ENCODE peak calls at places on chromosome 1, in eight cellular contexts. One of them, this sample, is unnamed.

GRCh38 chr1:84001501-84001900 is 2.6 kb upstream of the TTLL7 start:
- DNase-seq in endodermal cell: no peak
- DNase-seq in psoas muscle: no peak
- DNase-seq in omental fat pad: no peak
- DNase-seq in HepG2: no peak
- DNase-seq in transverse colon: no peak
- DNase-seq in CD4-positive, alpha-beta T cell: no peak
- DNase-seq in AG04449: no peak
- DNase-seq in this sample: no peak

GRCh38 chr1:234598974-234599616 is 10.9 kb downstream of the IRF2BP2 start:
- DNase-seq in endodermal cell: no peak
- DNase-seq in psoas muscle: peak
- DNase-seq in omental fat pad: no peak
- DNase-seq in HepG2: no peak
- DNase-seq in transverse colon: peak
- DNase-seq in CD4-positive, alpha-beta T cell: no peak
- DNase-seq in AG04449: no peak
- DNase-seq in this sample: no peak

GRCh38 chr1:84936116-84936810 is 43.3 kb upstream of the LPAR3 start:
- DNase-seq in endodermal cell: peak
- DNase-seq in psoas muscle: no peak
- DNase-seq in omental fat pad: no peak
- DNase-seq in HepG2: peak
- DNase-seq in transverse colon: peak
- DNase-seq in CD4-positive, alpha-beta T cell: no peak
- DNase-seq in AG04449: no peak
- DNase-seq in this sample: no peak

GRCh38 chr1:226195144-226195543 is 8.6 kb upstream of the ACBD3 start:
- DNase-seq in endodermal cell: no peak
- DNase-seq in psoas muscle: no peak
- DNase-seq in omental fat pad: no peak
- DNase-seq in HepG2: no peak
- DNase-seq in transverse colon: no peak
- DNase-seq in CD4-positive, alpha-beta T cell: no peak
- DNase-seq in AG04449: no peak
- DNase-seq in this sample: no peak

GRCh38 chr1:175742790-175743459 is 470 bp downstream of the TNR start:
- DNase-seq in endodermal cell: peak
- DNase-seq in psoas muscle: no peak
- DNase-seq in omental fat pad: no peak
- DNase-seq in HepG2: peak
- DNase-seq in transverse colon: no peak
- DNase-seq in CD4-positive, alpha-beta T cell: no peak
- DNase-seq in AG04449: no peak
- DNase-seq in this sample: no peak

GRCh38 chr1:161900155-161900554 is 123.5 kb downstream of the OLFML2B start:
- DNase-seq in endodermal cell: no peak
- DNase-seq in psoas muscle: no peak
- DNase-seq in omental fat pad: no peak
- DNase-seq in HepG2: no peak
- DNase-seq in transverse colon: no peak
- DNase-seq in CD4-positive, alpha-beta T cell: no peak
- DNase-seq in AG04449: no peak
- DNase-seq in this sample: no peak

GRCh38 chr1:231214918-231215675 is 25.9 kb upstream of the GNPAT start:
- DNase-seq in endodermal cell: no peak
- DNase-seq in psoas muscle: no peak
- DNase-seq in omental fat pad: no peak
- DNase-seq in HepG2: no peak
- DNase-seq in transverse colon: no peak
- DNase-seq in CD4-positive, alpha-beta T cell: no peak
- DNase-seq in AG04449: no peak
- DNase-seq in this sample: no peak

GRCh38 chr1:154353460-154353904 is 28.2 kb downstream of the ATP8B2 start:
- DNase-seq in endodermal cell: peak
- DNase-seq in psoas muscle: no peak
- DNase-seq in omental fat pad: no peak
- DNase-seq in HepG2: peak
- DNase-seq in transverse colon: peak
- DNase-seq in CD4-positive, alpha-beta T cell: no peak
- DNase-seq in AG04449: no peak
- DNase-seq in this sample: no peak

GRCh38 chr1:14095001-14095400 is 395.0 kb downstream of the PRDM2 start:
- DNase-seq in endodermal cell: no peak
- DNase-seq in psoas muscle: no peak
- DNase-seq in omental fat pad: no peak
- DNase-seq in HepG2: no peak
- DNase-seq in transverse colon: no peak
- DNase-seq in CD4-positive, alpha-beta T cell: no peak
- DNase-seq in AG04449: no peak
- DNase-seq in this sample: no peak

GRCh38 chr1:167439301-167439988 is 78.9 kb downstream of the CD247 start:
- DNase-seq in endodermal cell: peak
- DNase-seq in psoas muscle: no peak
- DNase-seq in omental fat pad: no peak
- DNase-seq in HepG2: peak
- DNase-seq in transverse colon: no peak
- DNase-seq in CD4-positive, alpha-beta T cell: no peak
- DNase-seq in AG04449: no peak
- DNase-seq in this sample: no peak

GRCh38 chr1:235313262-235313661 is 14.7 kb downstream of the ARID4B start:
- DNase-seq in endodermal cell: no peak
- DNase-seq in psoas muscle: no peak
- DNase-seq in omental fat pad: no peak
- DNase-seq in HepG2: no peak
- DNase-seq in transverse colon: no peak
- DNase-seq in CD4-positive, alpha-beta T cell: no peak
- DNase-seq in AG04449: no peak
- DNase-seq in this sample: no peak

GRCh38 chr1:150161747-150162581 is 12.2 kb downstream of the PLEKHO1 start:
- DNase-seq in endodermal cell: no peak
- DNase-seq in psoas muscle: no peak
- DNase-seq in omental fat pad: no peak
- DNase-seq in HepG2: no peak
- DNase-seq in transverse colon: no peak
- DNase-seq in CD4-positive, alpha-beta T cell: no peak
- DNase-seq in AG04449: no peak
- DNase-seq in this sample: no peak

GRCh38 chr1:85607126-85607912 is 26.8 kb downstream of the CCN1 start:
- DNase-seq in endodermal cell: peak
- DNase-seq in psoas muscle: no peak
- DNase-seq in omental fat pad: no peak
- DNase-seq in HepG2: peak
- DNase-seq in transverse colon: no peak
- DNase-seq in CD4-positive, alpha-beta T cell: no peak
- DNase-seq in AG04449: peak
- DNase-seq in this sample: no peak

GRCh38 chr1:192858456-192858855 is 49.6 kb downstream of the RGS2 start:
- DNase-seq in endodermal cell: no peak
- DNase-seq in psoas muscle: no peak
- DNase-seq in omental fat pad: no peak
- DNase-seq in HepG2: no peak
- DNase-seq in transverse colon: no peak
- DNase-seq in CD4-positive, alpha-beta T cell: no peak
- DNase-seq in AG04449: no peak
- DNase-seq in this sample: no peak

GRCh38 chr1:43280683-43281082 is 4.7 kb downstream of the C1orf210 start:
- DNase-seq in endodermal cell: peak
- DNase-seq in psoas muscle: no peak
- DNase-seq in omental fat pad: no peak
- DNase-seq in HepG2: no peak
- DNase-seq in transverse colon: no peak
- DNase-seq in CD4-positive, alpha-beta T cell: no peak
- DNase-seq in AG04449: no peak
- DNase-seq in this sample: no peak

GRCh38 chr1:242764161-242764560 is 239.7 kb upstream of the PLD5 start:
- DNase-seq in endodermal cell: no peak
- DNase-seq in psoas muscle: no peak
- DNase-seq in omental fat pad: no peak
- DNase-seq in HepG2: no peak
- DNase-seq in transverse colon: no peak
- DNase-seq in CD4-positive, alpha-beta T cell: no peak
- DNase-seq in AG04449: no peak
- DNase-seq in this sample: no peak

DNA sequence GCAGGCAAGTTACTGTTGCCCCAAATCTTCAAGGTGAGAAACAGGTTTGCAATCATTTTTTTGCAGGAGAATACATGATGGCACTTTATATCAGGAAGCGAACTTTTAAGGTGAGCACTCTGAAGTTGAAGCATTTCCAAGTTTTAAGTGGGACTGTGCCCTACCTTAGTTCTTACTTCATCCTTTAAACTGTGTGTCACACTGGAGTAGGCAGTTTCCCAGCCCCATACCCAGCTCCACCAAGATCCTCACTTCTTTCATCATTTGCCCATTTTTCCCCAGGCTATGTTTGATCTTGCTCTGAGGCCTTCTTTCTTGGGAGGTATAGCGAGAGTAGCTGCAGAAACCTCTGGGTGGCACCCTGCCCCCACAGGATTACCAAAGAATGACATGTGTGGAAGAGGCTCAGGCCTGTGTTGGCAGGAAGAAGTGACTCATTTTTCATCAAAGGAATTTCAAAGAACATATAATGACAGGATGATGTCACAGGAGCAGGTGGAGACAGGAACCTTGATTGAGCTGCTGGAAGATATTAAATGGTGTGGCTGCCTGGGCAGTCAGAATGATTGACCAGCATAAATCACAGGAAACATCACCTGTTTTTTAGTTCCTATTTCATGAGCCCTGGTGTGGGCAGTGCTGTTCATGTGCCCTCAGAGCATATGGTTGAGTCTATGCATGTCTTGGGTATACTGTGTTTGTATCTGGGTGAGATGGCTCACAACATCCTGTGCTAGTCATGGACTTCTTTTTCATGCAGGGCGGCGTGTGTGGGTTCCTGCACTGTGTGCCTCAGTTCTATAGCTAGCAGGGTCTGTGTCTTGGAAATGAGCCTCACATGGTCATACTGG is 20.8 kb upstream of the MACF1 start:
- DNase-seq in endodermal cell: peak
- DNase-seq in psoas muscle: peak
- DNase-seq in omental fat pad: no peak
- DNase-seq in HepG2: peak
- DNase-seq in transverse colon: peak
- DNase-seq in CD4-positive, alpha-beta T cell: peak
- DNase-seq in AG04449: no peak
- DNase-seq in this sample: peak
- TF ChIP-seq CTCF in endodermal cell: peak
- TF ChIP-seq CTCF in psoas muscle: peak
- TF ChIP-seq CTCF in omental fat pad: no peak
- TF ChIP-seq CTCF in HepG2: peak
- TF ChIP-seq CTCF in transverse colon: peak
- TF ChIP-seq CTCF in CD4-positive, alpha-beta T cell: peak
- TF ChIP-seq CTCF in AG04449: peak
- TF ChIP-seq CTCF in this sample: peak

DNA sequence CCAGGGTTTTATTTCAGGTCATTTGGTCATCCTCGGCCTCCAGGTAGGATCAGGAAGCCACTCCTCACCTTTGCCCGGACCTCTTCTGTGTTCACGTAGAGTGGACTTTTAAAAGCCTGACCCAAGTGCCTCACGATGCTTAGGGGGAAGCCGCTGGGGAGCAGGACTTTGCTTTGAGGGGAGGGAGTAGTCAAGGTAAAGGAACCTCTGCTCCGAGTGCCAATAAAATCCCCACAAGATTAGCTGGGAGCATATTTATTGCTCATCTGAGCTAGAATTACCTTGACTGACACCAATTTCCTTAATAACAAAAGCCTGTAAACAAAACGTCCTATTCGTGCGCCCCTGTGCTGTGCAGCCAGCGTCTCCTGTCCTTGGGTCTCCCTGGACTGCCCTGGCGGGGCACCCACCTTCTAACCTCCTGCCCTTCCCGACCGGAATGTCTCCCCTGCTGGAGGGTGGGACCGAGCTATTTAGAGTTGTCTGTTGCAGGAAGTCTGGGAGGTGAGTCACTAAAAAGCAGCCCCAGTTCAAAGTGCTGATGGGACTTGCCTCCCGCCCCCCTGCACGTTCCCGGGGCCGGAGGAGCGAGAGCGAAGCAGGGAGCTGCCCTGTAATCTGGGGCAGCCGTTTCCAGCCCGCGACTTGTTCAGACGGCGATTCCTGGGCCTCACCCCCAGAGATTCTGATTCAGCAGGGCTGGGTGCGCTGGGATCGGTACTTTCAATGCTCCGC is 818 bp upstream of the DHRS3 start:
- DNase-seq in endodermal cell: peak
- DNase-seq in psoas muscle: peak
- DNase-seq in omental fat pad: no peak
- DNase-seq in HepG2: peak
- DNase-seq in transverse colon: peak
- DNase-seq in CD4-positive, alpha-beta T cell: peak
- DNase-seq in AG04449: no peak
- DNase-seq in this sample: peak
- TF ChIP-seq CTCF in endodermal cell: no peak
- TF ChIP-seq CTCF in psoas muscle: no peak
- TF ChIP-seq CTCF in omental fat pad: no peak
- TF ChIP-seq CTCF in HepG2: peak
- TF ChIP-seq CTCF in transverse colon: no peak
- TF ChIP-seq CTCF in CD4-positive, alpha-beta T cell: no peak
- TF ChIP-seq CTCF in AG04449: peak
- TF ChIP-seq CTCF in this sample: no peak

DNA sequence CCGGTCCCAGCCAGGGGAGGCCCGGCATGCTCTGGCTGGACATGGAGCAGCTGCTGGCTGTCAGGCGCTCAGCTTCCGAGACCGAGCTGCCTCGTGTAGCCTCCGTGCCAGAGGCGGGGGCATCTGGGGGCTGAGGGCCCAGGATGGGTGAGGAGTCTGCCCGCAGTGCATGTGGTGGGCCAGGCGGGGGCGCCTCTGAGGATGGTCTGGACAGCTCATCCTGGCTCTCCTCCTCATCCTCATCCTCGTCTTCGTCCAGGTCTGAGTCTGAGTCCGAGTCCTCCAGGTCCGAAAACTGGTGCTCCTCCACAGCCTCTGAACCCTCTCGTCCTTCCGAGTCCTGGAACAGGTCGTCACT is 28.9 kb upstream of the EDN2 start:
- DNase-seq in endodermal cell: peak
- DNase-seq in psoas muscle: no peak
- DNase-seq in omental fat pad: no peak
- DNase-seq in HepG2: no peak
- DNase-seq in transverse colon: no peak
- DNase-seq in CD4-positive, alpha-beta T cell: no peak
- DNase-seq in AG04449: no peak
- DNase-seq in this sample: no peak
- TF ChIP-seq CTCF in endodermal cell: peak
- TF ChIP-seq CTCF in psoas muscle: peak
- TF ChIP-seq CTCF in omental fat pad: no peak
- TF ChIP-seq CTCF in HepG2: peak
- TF ChIP-seq CTCF in transverse colon: no peak
- TF ChIP-seq CTCF in CD4-positive, alpha-beta T cell: no peak
- TF ChIP-seq CTCF in AG04449: peak
- TF ChIP-seq CTCF in this sample: peak

DNA sequence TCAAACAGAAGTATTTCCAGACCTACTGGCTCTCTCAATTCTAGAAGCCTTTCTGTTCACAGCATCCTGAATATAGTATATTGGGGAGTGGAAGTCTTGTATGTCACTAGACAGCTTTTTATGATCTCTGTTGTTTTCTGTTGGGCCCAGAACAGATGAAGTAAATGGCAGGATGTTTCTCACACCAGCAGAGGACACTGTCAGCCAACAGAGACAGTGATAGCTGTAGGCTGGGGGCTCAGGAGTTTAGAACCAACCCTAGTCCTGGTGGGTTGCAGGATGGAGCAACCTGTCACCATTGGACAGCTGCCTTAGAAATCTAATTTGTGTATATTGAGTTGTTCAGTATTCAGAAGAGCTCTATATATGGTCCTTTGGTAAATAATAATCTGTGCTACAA is 16.9 kb downstream of the AGO1 start:
- DNase-seq in endodermal cell: no peak
- DNase-seq in psoas muscle: no peak
- DNase-seq in omental fat pad: no peak
- DNase-seq in HepG2: no peak
- DNase-seq in transverse colon: no peak
- DNase-seq in CD4-positive, alpha-beta T cell: no peak
- DNase-seq in AG04449: no peak
- DNase-seq in this sample: no peak
- TF ChIP-seq CTCF in endodermal cell: peak
- TF ChIP-seq CTCF in psoas muscle: no peak
- TF ChIP-seq CTCF in omental fat pad: no peak
- TF ChIP-seq CTCF in HepG2: peak
- TF ChIP-seq CTCF in transverse colon: no peak
- TF ChIP-seq CTCF in CD4-positive, alpha-beta T cell: no peak
- TF ChIP-seq CTCF in AG04449: no peak
- TF ChIP-seq CTCF in this sample: no peak

This sample was measured in natural killer cell.